ENCODE peak calls at places on chromosome 7, in four cellular contexts. One of them, this sample, is unnamed.

GRCh38 chr7:155322530-155322929 is 24.9 kb downstream of the INSIG1 start:
- DNase-seq in GM12892: no peak
- DNase-seq in prostate gland: no peak
- DNase-seq in heart left ventricle: no peak
- DNase-seq in this sample: no peak

GRCh38 chr7:67738-68395 is 124.5 kb upstream of the FAM20C start:
- DNase-seq in GM12892: no peak
- DNase-seq in prostate gland: no peak
- DNase-seq in heart left ventricle: no peak
- DNase-seq in this sample: no peak

GRCh38 chr7:157267516-157267915 is 69.3 kb upstream of the DNAJB6 start:
- DNase-seq in GM12892: no peak
- DNase-seq in prostate gland: no peak
- DNase-seq in heart left ventricle: no peak
- DNase-seq in this sample: no peak

GRCh38 chr7:105723582-105723981 is 142.3 kb upstream of the EFCAB10 start:
- DNase-seq in GM12892: no peak
- DNase-seq in prostate gland: no peak
- DNase-seq in heart left ventricle: no peak
- DNase-seq in this sample: no peak

GRCh38 chr7:150462413-150462812 is 12.0 kb downstream of the GIMAP8 start:
- DNase-seq in GM12892: no peak
- DNase-seq in prostate gland: no peak
- DNase-seq in heart left ventricle: no peak
- DNase-seq in this sample: no peak

GRCh38 chr7:44709011-44709915 is 39.4 kb upstream of the ZMIZ2 start:
- DNase-seq in GM12892: no peak
- DNase-seq in prostate gland: no peak
- DNase-seq in heart left ventricle: no peak
- DNase-seq in this sample: no peak

GRCh38 chr7:47953822-47954221 is 5.6 kb upstream of the PKD1L1 start:
- DNase-seq in GM12892: no peak
- DNase-seq in prostate gland: no peak
- DNase-seq in heart left ventricle: no peak
- DNase-seq in this sample: no peak

GRCh38 chr7:142516038-142516501 is 233.2 kb upstream of the PRSS1 start:
- DNase-seq in GM12892: no peak
- DNase-seq in prostate gland: peak
- DNase-seq in heart left ventricle: no peak
- DNase-seq in this sample: no peak

GRCh38 chr7:69211336-69211735 is 386.9 kb upstream of the AUTS2 start:
- DNase-seq in GM12892: no peak
- DNase-seq in prostate gland: no peak
- DNase-seq in heart left ventricle: no peak
- DNase-seq in this sample: no peak

GRCh38 chr7:71429116-71429515 is 297.2 kb downstream of the GALNT17 start:
- DNase-seq in GM12892: no peak
- DNase-seq in prostate gland: no peak
- DNase-seq in heart left ventricle: no peak
- DNase-seq in this sample: no peak

GRCh38 chr7:1362301-1362700 is 97.0 kb downstream of the MICALL2 start:
- DNase-seq in GM12892: no peak
- DNase-seq in prostate gland: no peak
- DNase-seq in heart left ventricle: no peak
- DNase-seq in this sample: no peak

GRCh38 chr7:157423348-157423747 is 86.5 kb downstream of the DNAJB6 start:
- DNase-seq in GM12892: no peak
- DNase-seq in prostate gland: no peak
- DNase-seq in heart left ventricle: no peak
- DNase-seq in this sample: no peak

GRCh38 chr7:139242741-139243281 is 11.8 kb downstream of the UBN2 start:
- DNase-seq in GM12892: no peak
- DNase-seq in prostate gland: no peak
- DNase-seq in heart left ventricle: no peak
- DNase-seq in this sample: no peak

GRCh38 chr7:80584778-80585177 is 53.7 kb upstream of the CD36 start:
- DNase-seq in GM12892: no peak
- DNase-seq in prostate gland: no peak
- DNase-seq in heart left ventricle: no peak
- DNase-seq in this sample: no peak

GRCh38 chr7:27235387-27236052 is 7.1 kb upstream of the EVX1 start:
- DNase-seq in GM12892: no peak
- DNase-seq in prostate gland: peak
- DNase-seq in heart left ventricle: peak
- DNase-seq in this sample: peak

GRCh38 chr7:7761340-7761973 is 43.0 kb upstream of the RPA3 start:
- DNase-seq in GM12892: no peak
- DNase-seq in prostate gland: no peak
- DNase-seq in heart left ventricle: no peak
- DNase-seq in this sample: no peak

GRCh38 chr7:38795596-38795995 is 113.4 kb downstream of the VPS41 start:
- DNase-seq in GM12892: no peak
- DNase-seq in prostate gland: no peak
- DNase-seq in heart left ventricle: no peak
- DNase-seq in this sample: no peak

GRCh38 chr7:42686594-42687156 is 225.2 kb downstream of the C7orf25 start:
- DNase-seq in GM12892: no peak
- DNase-seq in prostate gland: no peak
- DNase-seq in heart left ventricle: no peak
- DNase-seq in this sample: no peak

GRCh38 chr7:157487046-157487770 is 150.4 kb downstream of the DNAJB6 start:
- DNase-seq in GM12892: no peak
- DNase-seq in prostate gland: no peak
- DNase-seq in heart left ventricle: peak
- DNase-seq in this sample: peak

GRCh38 chr7:24917510-24918239 is 62.3 kb downstream of the OSBPL3 start:
- DNase-seq in GM12892: no peak
- DNase-seq in prostate gland: no peak
- DNase-seq in heart left ventricle: no peak
- DNase-seq in this sample: no peak

GRCh38 chr7:78191475-78192079 is 393.0 kb downstream of the PHTF2 start:
- DNase-seq in GM12892: no peak
- DNase-seq in prostate gland: no peak
- DNase-seq in heart left ventricle: no peak
- DNase-seq in this sample: no peak

GRCh38 chr7:98978672-98979071 is 100.3 kb downstream of the TRRAP start:
- DNase-seq in GM12892: no peak
- DNase-seq in prostate gland: no peak
- DNase-seq in heart left ventricle: no peak
- DNase-seq in this sample: no peak

GRCh38 chr7:17677408-17677807 is 262.9 kb downstream of the SNX13 start:
- DNase-seq in GM12892: no peak
- DNase-seq in prostate gland: no peak
- DNase-seq in heart left ventricle: no peak
- DNase-seq in this sample: no peak

GRCh38 chr7:150976529-150977381 is 1.4 kb downstream of the KCNH2 start:
- DNase-seq in GM12892: no peak
- DNase-seq in prostate gland: no peak
- DNase-seq in heart left ventricle: peak
- DNase-seq in this sample: peak

GRCh38 chr7:24717694-24718320 is 39.5 kb downstream of the GSDME start:
- DNase-seq in GM12892: no peak
- DNase-seq in prostate gland: no peak
- DNase-seq in heart left ventricle: no peak
- DNase-seq in this sample: no peak

GRCh38 chr7:49776994-49777393 is 3.6 kb downstream of the VWC2 start:
- DNase-seq in GM12892: no peak
- DNase-seq in prostate gland: no peak
- DNase-seq in heart left ventricle: no peak
- DNase-seq in this sample: no peak

GRCh38 chr7:91288208-91288824 is 24.1 kb downstream of the FZD1 start:
- DNase-seq in GM12892: no peak
- DNase-seq in prostate gland: no peak
- DNase-seq in heart left ventricle: peak
- DNase-seq in this sample: no peak

GRCh38 chr7:7772385-7772784 is 54.0 kb upstream of the RPA3 start:
- DNase-seq in GM12892: no peak
- DNase-seq in prostate gland: peak
- DNase-seq in heart left ventricle: no peak
- DNase-seq in this sample: no peak

GRCh38 chr7:65892832-65893231 is 20.0 kb downstream of the VKORC1L1 start:
- DNase-seq in GM12892: no peak
- DNase-seq in prostate gland: no peak
- DNase-seq in heart left ventricle: no peak
- DNase-seq in this sample: no peak

GRCh38 chr7:100891555-100891954 is 2.0 kb upstream of the UFSP1 start:
- DNase-seq in GM12892: no peak
- DNase-seq in prostate gland: no peak
- DNase-seq in heart left ventricle: no peak
- DNase-seq in this sample: no peak

GRCh38 chr7:100888988-100889760 is at the start of gene UFSP1:
- DNase-seq in GM12892: peak
- DNase-seq in prostate gland: no peak
- DNase-seq in heart left ventricle: no peak
- DNase-seq in this sample: no peak

GRCh38 chr7:100888529-100888987 is 957 bp downstream of the UFSP1 start:
- DNase-seq in GM12892: no peak
- DNase-seq in prostate gland: no peak
- DNase-seq in heart left ventricle: no peak
- DNase-seq in this sample: no peak

GRCh38 chr7:100890640-100891521 is 1.4 kb upstream of the UFSP1 start:
- DNase-seq in GM12892: no peak
- DNase-seq in prostate gland: no peak
- DNase-seq in heart left ventricle: no peak
- DNase-seq in this sample: peak

GRCh38 chr7:100889761-100890639 is 485 bp upstream of the UFSP1 start:
- DNase-seq in GM12892: peak
- DNase-seq in prostate gland: peak
- DNase-seq in heart left ventricle: peak
- DNase-seq in this sample: peak
- TF ChIP-seq POLR2A in GM12892: peak
- TF ChIP-seq POLR2A in prostate gland: peak
- TF ChIP-seq POLR2A in heart left ventricle: no peak
- TF ChIP-seq POLR2A in this sample: no peak

GRCh38 chr7:5424689-5425506 is 1.3 kb upstream of the TNRC18 start:
- DNase-seq in GM12892: no peak
- DNase-seq in prostate gland: peak
- DNase-seq in heart left ventricle: peak
- DNase-seq in this sample: peak

GRCh38 chr7:5422324-5423271 is 1.0 kb downstream of the TNRC18 start:
- DNase-seq in GM12892: no peak
- DNase-seq in prostate gland: peak
- DNase-seq in heart left ventricle: peak
- DNase-seq in this sample: peak

GRCh38 chr7:5423272-5423843 is at the start of gene TNRC18:
- DNase-seq in GM12892: no peak
- DNase-seq in prostate gland: peak
- DNase-seq in heart left ventricle: peak
- DNase-seq in this sample: peak

GRCh38 chr7:5425507-5426225 is 2.0 kb upstream of the TNRC18 start:
- DNase-seq in GM12892: no peak
- DNase-seq in prostate gland: peak
- DNase-seq in heart left ventricle: peak
- DNase-seq in this sample: peak

DNA sequence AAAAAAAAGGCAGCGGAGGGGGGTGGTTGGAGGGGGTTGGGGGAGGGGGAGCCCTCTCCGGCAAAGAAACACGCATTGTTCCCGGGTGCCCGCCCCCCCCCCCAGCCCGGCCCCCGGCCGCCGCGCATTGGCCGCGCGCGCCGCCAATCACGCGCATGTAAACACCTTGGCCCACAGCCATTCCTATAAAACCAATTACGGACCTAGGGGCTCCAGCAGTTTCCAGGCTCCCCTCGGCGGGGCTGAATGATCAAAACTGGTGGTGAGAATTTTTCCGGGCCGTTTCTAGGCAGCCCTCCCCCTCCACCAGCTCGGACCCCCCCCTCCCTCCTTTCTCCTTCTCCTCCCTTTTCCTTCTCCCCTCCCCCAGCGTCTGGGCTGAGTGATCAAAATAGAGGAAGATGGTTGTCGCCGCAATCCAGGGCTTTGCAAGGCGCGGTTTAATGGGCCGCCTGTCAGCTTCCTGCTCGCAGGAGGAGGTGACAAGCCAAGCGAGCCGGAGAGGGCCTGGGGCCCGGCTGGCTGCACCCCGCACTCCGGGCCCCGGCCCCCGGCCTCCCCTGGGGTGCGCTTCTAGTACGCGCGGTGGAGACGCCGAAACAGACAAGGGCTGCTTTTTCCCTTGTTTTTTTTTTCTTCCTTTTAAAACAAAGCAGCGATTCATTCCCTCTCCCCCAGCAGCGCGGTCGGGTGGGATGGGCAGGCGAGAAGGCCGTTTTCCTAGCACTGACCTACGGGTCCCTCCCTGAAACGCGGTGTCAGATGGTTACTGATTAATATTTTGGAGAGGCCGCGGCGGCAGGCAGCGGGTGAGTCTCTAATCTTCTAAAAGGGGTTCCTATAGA is 432 bp upstream of the TNRC18 start:
- DNase-seq in GM12892: no peak
- DNase-seq in prostate gland: peak
- DNase-seq in heart left ventricle: peak
- DNase-seq in this sample: peak
- TF ChIP-seq POLR2A in GM12892: no peak
- TF ChIP-seq POLR2A in prostate gland: peak
- TF ChIP-seq POLR2A in heart left ventricle: no peak
- TF ChIP-seq POLR2A in this sample: peak

GRCh38 chr7:22214000-22214399 is 143.0 kb downstream of the RAPGEF5 start:
- DNase-seq in GM12892: no peak
- DNase-seq in prostate gland: no peak
- DNase-seq in heart left ventricle: peak
- DNase-seq in this sample: no peak

GRCh38 chr7:22219739-22220493 is 137.0 kb downstream of the RAPGEF5 start:
- DNase-seq in GM12892: no peak
- DNase-seq in prostate gland: no peak
- DNase-seq in heart left ventricle: no peak
- DNase-seq in this sample: no peak

GRCh38 chr7:22216832-22217475 is 140.0 kb downstream of the RAPGEF5 start:
- DNase-seq in GM12892: no peak
- DNase-seq in prostate gland: no peak
- DNase-seq in heart left ventricle: no peak
- DNase-seq in this sample: no peak

GRCh38 chr7:22219036-22219435 is 137.9 kb downstream of the RAPGEF5 start:
- DNase-seq in GM12892: no peak
- DNase-seq in prostate gland: no peak
- DNase-seq in heart left ventricle: no peak
- DNase-seq in this sample: no peak

DNA sequence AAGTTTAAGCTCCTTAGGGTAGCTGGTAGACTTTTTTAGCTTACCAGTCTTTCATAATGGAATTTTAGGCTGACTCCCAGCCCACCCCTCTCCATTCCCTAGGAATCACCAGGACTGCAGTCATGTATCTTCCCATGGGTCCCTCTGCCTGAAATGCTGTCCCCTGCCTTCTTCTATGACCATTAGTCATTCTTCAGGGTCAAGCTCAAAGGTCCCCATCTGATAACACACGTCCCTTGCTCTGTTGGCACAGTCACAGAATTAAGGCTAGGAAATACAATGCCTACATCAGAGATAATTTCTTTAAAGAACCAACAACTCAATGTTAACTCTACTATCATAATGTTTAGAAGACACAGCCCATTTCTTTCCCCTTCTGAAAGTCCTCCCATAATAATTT is 140.6 kb downstream of the RAPGEF5 start:
- DNase-seq in GM12892: no peak
- DNase-seq in prostate gland: no peak
- DNase-seq in heart left ventricle: no peak
- DNase-seq in this sample: no peak
- TF ChIP-seq POLR2A in GM12892: no peak
- TF ChIP-seq POLR2A in prostate gland: no peak
- TF ChIP-seq POLR2A in heart left ventricle: no peak
- TF ChIP-seq POLR2A in this sample: no peak

GRCh38 chr7:101532400-101533102 is 96.5 kb downstream of the MYL10 start:
- DNase-seq in GM12892: no peak
- DNase-seq in prostate gland: no peak
- DNase-seq in heart left ventricle: no peak
- DNase-seq in this sample: no peak
- TF ChIP-seq POLR2A in GM12892: no peak
- TF ChIP-seq POLR2A in prostate gland: no peak
- TF ChIP-seq POLR2A in heart left ventricle: no peak
- TF ChIP-seq POLR2A in this sample: no peak